ENCODE peak calls at places on chromosomes 3 and 15, in nine cellular contexts. One of them, this sample, is unnamed.

GRCh38 chr3:126895178-126896066 is 87.5 kb upstream of the PLXNA1 start:
- DNase-seq in pulmonary artery endothelial cell: no peak
- DNase-seq in NCI-H2081: no peak
- DNase-seq in A549: peak; percentile 39
- DNase-seq in SHP77: peak; percentile 10
- DNase-seq in GM18507: no peak
- DNase-seq in Daoy: no peak
- DNase-seq in HS-5: no peak
- DNase-seq in NCI-H2171 treated with DMSO at 0.1 percent for 48 hours: no peak
- DNase-seq in this sample: no peak

GRCh38 chr15:55791576-55792400 is 48.8 kb upstream of the PRTG start:
- DNase-seq in HS-5: peak; percentile 88
- DNase-seq in NCI-H2171 treated with DMSO at 0.1 percent for 48 hours: no peak
- DNase-seq in NCI-H2081: peak; percentile 21
- DNase-seq in SHP77: peak; percentile 77
- DNase-seq in Daoy: peak; percentile 75
- DNase-seq in GM18507: no peak
- DNase-seq in A549: peak; percentile 27
- DNase-seq in pulmonary artery endothelial cell: no peak
- DNase-seq in this sample: no peak

GRCh38 chr15:58839485-58839884 is 68.4 kb downstream of the MINDY2 start:
- DNase-seq in SHP77: no peak
- DNase-seq in NCI-H2171 treated with DMSO at 0.1 percent for 48 hours: no peak
- DNase-seq in NCI-H2081: no peak
- DNase-seq in GM18507: no peak
- DNase-seq in HS-5: no peak
- DNase-seq in Daoy: no peak
- DNase-seq in pulmonary artery endothelial cell: no peak
- DNase-seq in A549: peak; percentile 33
- DNase-seq in this sample: no peak

GRCh38 chr15:98375513-98376360 is 272.6 kb upstream of the IGF1R start:
- DNase-seq in NCI-H2171 treated with DMSO at 0.1 percent for 48 hours: no peak
- DNase-seq in HS-5: no peak
- DNase-seq in pulmonary artery endothelial cell: no peak
- DNase-seq in NCI-H2081: no peak
- DNase-seq in A549: no peak
- DNase-seq in SHP77: no peak
- DNase-seq in GM18507: no peak
- DNase-seq in Daoy: no peak
- DNase-seq in this sample: peak; percentile 34

GRCh38 chr3:73614385-73614784 is 10.4 kb downstream of the PDZRN3 start:
- DNase-seq in Daoy: no peak
- DNase-seq in NCI-H2171 treated with DMSO at 0.1 percent for 48 hours: no peak
- DNase-seq in HS-5: peak; percentile 31
- DNase-seq in pulmonary artery endothelial cell: no peak
- DNase-seq in GM18507: no peak
- DNase-seq in A549: no peak
- DNase-seq in NCI-H2081: no peak
- DNase-seq in SHP77: peak; percentile 17
- DNase-seq in this sample: no peak

GRCh38 chr3:25548836-25549235 is 115.9 kb downstream of the TOP2B start:
- DNase-seq in A549: no peak
- DNase-seq in NCI-H2081: no peak
- DNase-seq in SHP77: no peak
- DNase-seq in HS-5: no peak
- DNase-seq in pulmonary artery endothelial cell: peak; percentile 30
- DNase-seq in GM18507: no peak
- DNase-seq in NCI-H2171 treated with DMSO at 0.1 percent for 48 hours: no peak
- DNase-seq in Daoy: no peak
- DNase-seq in this sample: no peak

GRCh38 chr3:123559040-123559861 is 25.6 kb downstream of the HACD2 start:
- DNase-seq in GM18507: no peak
- DNase-seq in pulmonary artery endothelial cell: peak; percentile 7
- DNase-seq in SHP77: peak; percentile 43
- DNase-seq in NCI-H2081: peak; percentile 69
- DNase-seq in Daoy: peak; percentile 23
- DNase-seq in A549: peak; percentile 53
- DNase-seq in NCI-H2171 treated with DMSO at 0.1 percent for 48 hours: peak; percentile 70
- DNase-seq in HS-5: no peak
- DNase-seq in this sample: no peak

GRCh38 chr3:102512734-102513518 is 78.1 kb downstream of the ZPLD1 start:
- DNase-seq in A549: no peak
- DNase-seq in NCI-H2081: no peak
- DNase-seq in pulmonary artery endothelial cell: no peak
- DNase-seq in SHP77: no peak
- DNase-seq in NCI-H2171 treated with DMSO at 0.1 percent for 48 hours: no peak
- DNase-seq in Daoy: peak; percentile 11
- DNase-seq in GM18507: no peak
- DNase-seq in HS-5: no peak
- DNase-seq in this sample: no peak

GRCh38 chr3:40104441-40104840 is 205.1 kb upstream of the EIF1B start:
- DNase-seq in NCI-H2171 treated with DMSO at 0.1 percent for 48 hours: no peak
- DNase-seq in SHP77: no peak
- DNase-seq in GM18507: no peak
- DNase-seq in NCI-H2081: no peak
- DNase-seq in pulmonary artery endothelial cell: no peak
- DNase-seq in HS-5: no peak
- DNase-seq in Daoy: no peak
- DNase-seq in A549: no peak
- DNase-seq in this sample: no peak

GRCh38 chr3:159766563-159767185 is 222.0 kb upstream of the IL12A start:
- DNase-seq in NCI-H2171 treated with DMSO at 0.1 percent for 48 hours: peak; percentile 44
- DNase-seq in A549: peak; percentile 69
- DNase-seq in HS-5: no peak
- DNase-seq in SHP77: peak; percentile 45
- DNase-seq in pulmonary artery endothelial cell: no peak
- DNase-seq in GM18507: no peak
- DNase-seq in Daoy: peak; percentile 72
- DNase-seq in NCI-H2081: no peak
- DNase-seq in this sample: no peak

GRCh38 chr3:155704041-155704440 is 40.8 kb downstream of the PLCH1 start:
- DNase-seq in A549: no peak
- DNase-seq in GM18507: no peak
- DNase-seq in NCI-H2081: no peak
- DNase-seq in pulmonary artery endothelial cell: no peak
- DNase-seq in NCI-H2171 treated with DMSO at 0.1 percent for 48 hours: no peak
- DNase-seq in SHP77: no peak
- DNase-seq in HS-5: no peak
- DNase-seq in Daoy: no peak
- DNase-seq in this sample: no peak

GRCh38 chr3:158731938-158732855 is at the start of gene RARRES1:
- DNase-seq in NCI-H2171 treated with DMSO at 0.1 percent for 48 hours: peak; percentile 56
- DNase-seq in NCI-H2081: no peak
- DNase-seq in HS-5: no peak
- DNase-seq in pulmonary artery endothelial cell: no peak
- DNase-seq in GM18507: peak; percentile 52
- DNase-seq in Daoy: no peak
- DNase-seq in A549: peak; percentile 70
- DNase-seq in SHP77: no peak
- DNase-seq in this sample: no peak

GRCh38 chr15:56886878-56887781 is 31.3 kb upstream of the TCF12 start:
- DNase-seq in NCI-H2171 treated with DMSO at 0.1 percent for 48 hours: peak; percentile 89
- DNase-seq in Daoy: peak; percentile 96
- DNase-seq in HS-5: peak; percentile 71
- DNase-seq in SHP77: peak; percentile 96
- DNase-seq in GM18507: peak; percentile 80
- DNase-seq in pulmonary artery endothelial cell: peak; percentile 82
- DNase-seq in NCI-H2081: peak; percentile 92
- DNase-seq in A549: peak; percentile 98
- DNase-seq in this sample: peak; percentile 97

GRCh38 chr3:38007754-38008090 is 17.1 kb downstream of the VILL start:
- DNase-seq in NCI-H2171 treated with DMSO at 0.1 percent for 48 hours: no peak
- DNase-seq in NCI-H2081: no peak
- DNase-seq in A549: no peak
- DNase-seq in SHP77: no peak
- DNase-seq in HS-5: no peak
- DNase-seq in Daoy: no peak
- DNase-seq in pulmonary artery endothelial cell: no peak
- DNase-seq in GM18507: no peak
- DNase-seq in this sample: no peak

GRCh38 chr3:43779850-43780249 is 89.1 kb downstream of the ABHD5 start:
- DNase-seq in NCI-H2081: no peak
- DNase-seq in GM18507: no peak
- DNase-seq in SHP77: no peak
- DNase-seq in HS-5: no peak
- DNase-seq in pulmonary artery endothelial cell: no peak
- DNase-seq in NCI-H2171 treated with DMSO at 0.1 percent for 48 hours: no peak
- DNase-seq in A549: no peak
- DNase-seq in Daoy: no peak
- DNase-seq in this sample: peak; percentile 38

GRCh38 chr3:36729204-36730056 is 34.9 kb downstream of the DCLK3 start:
- DNase-seq in Daoy: peak; percentile 20
- DNase-seq in HS-5: peak; percentile 19
- DNase-seq in SHP77: no peak
- DNase-seq in A549: peak; percentile 61
- DNase-seq in pulmonary artery endothelial cell: peak; percentile 8
- DNase-seq in NCI-H2081: peak; percentile 9
- DNase-seq in GM18507: peak; percentile 18
- DNase-seq in NCI-H2171 treated with DMSO at 0.1 percent for 48 hours: peak; percentile 62
- DNase-seq in this sample: no peak

GRCh38 chr3:153977148-153977547 is 144.0 kb upstream of the ARHGEF26 start:
- DNase-seq in HS-5: no peak
- DNase-seq in NCI-H2081: no peak
- DNase-seq in A549: no peak
- DNase-seq in GM18507: no peak
- DNase-seq in SHP77: no peak
- DNase-seq in Daoy: no peak
- DNase-seq in NCI-H2171 treated with DMSO at 0.1 percent for 48 hours: no peak
- DNase-seq in pulmonary artery endothelial cell: no peak
- DNase-seq in this sample: no peak

GRCh38 chr3:173857154-173857553 is 459.6 kb downstream of the NLGN1 start:
- DNase-seq in SHP77: no peak
- DNase-seq in Daoy: no peak
- DNase-seq in pulmonary artery endothelial cell: no peak
- DNase-seq in GM18507: no peak
- DNase-seq in NCI-H2171 treated with DMSO at 0.1 percent for 48 hours: no peak
- DNase-seq in HS-5: no peak
- DNase-seq in A549: no peak
- DNase-seq in NCI-H2081: no peak
- DNase-seq in this sample: no peak

GRCh38 chr3:186021673-186022362 is 84.0 kb upstream of the TRA2B start:
- DNase-seq in Daoy: peak; percentile 92
- DNase-seq in A549: peak; percentile 8
- DNase-seq in NCI-H2081: no peak
- DNase-seq in pulmonary artery endothelial cell: no peak
- DNase-seq in NCI-H2171 treated with DMSO at 0.1 percent for 48 hours: no peak
- DNase-seq in SHP77: no peak
- DNase-seq in GM18507: no peak
- DNase-seq in HS-5: peak; percentile 90
- DNase-seq in this sample: no peak

GRCh38 chr3:42708611-42709151 is 6.1 kb upstream of the HHATL start:
- DNase-seq in NCI-H2171 treated with DMSO at 0.1 percent for 48 hours: no peak
- DNase-seq in HS-5: no peak
- DNase-seq in Daoy: no peak
- DNase-seq in A549: no peak
- DNase-seq in NCI-H2081: no peak
- DNase-seq in GM18507: no peak
- DNase-seq in SHP77: no peak
- DNase-seq in pulmonary artery endothelial cell: no peak
- DNase-seq in this sample: peak; percentile 77

GRCh38 chr3:28328188-28329151 is 20.1 kb upstream of the ZCWPW2 start:
- DNase-seq in NCI-H2171 treated with DMSO at 0.1 percent for 48 hours: peak; percentile 23
- DNase-seq in A549: peak; percentile 16
- DNase-seq in GM18507: no peak
- DNase-seq in pulmonary artery endothelial cell: no peak
- DNase-seq in HS-5: no peak
- DNase-seq in NCI-H2081: peak; percentile 17
- DNase-seq in SHP77: no peak
- DNase-seq in Daoy: no peak
- DNase-seq in this sample: no peak

GRCh38 chr15:98865397-98866339 is 141.9 kb downstream of the PGPEP1L start:
- DNase-seq in SHP77: peak; percentile 90
- DNase-seq in NCI-H2171 treated with DMSO at 0.1 percent for 48 hours: no peak
- DNase-seq in pulmonary artery endothelial cell: no peak
- DNase-seq in HS-5: no peak
- DNase-seq in A549: peak; percentile 94
- DNase-seq in GM18507: peak; percentile 48
- DNase-seq in NCI-H2081: peak; percentile 87
- DNase-seq in Daoy: peak; percentile 96
- DNase-seq in this sample: no peak

GRCh38 chr3:74267583-74268184 is 346.8 kb downstream of the CNTN3 start:
- DNase-seq in pulmonary artery endothelial cell: no peak
- DNase-seq in NCI-H2081: peak; percentile 13
- DNase-seq in Daoy: peak; percentile 15
- DNase-seq in GM18507: no peak
- DNase-seq in NCI-H2171 treated with DMSO at 0.1 percent for 48 hours: peak; percentile 21
- DNase-seq in A549: peak; percentile 51
- DNase-seq in SHP77: peak; percentile 68
- DNase-seq in HS-5: no peak
- DNase-seq in this sample: no peak

GRCh38 chr3:138567403-138567802 is 26.7 kb downstream of the CEP70 start:
- DNase-seq in pulmonary artery endothelial cell: no peak
- DNase-seq in A549: peak; percentile 5
- DNase-seq in GM18507: no peak
- DNase-seq in NCI-H2081: no peak
- DNase-seq in Daoy: no peak
- DNase-seq in SHP77: no peak
- DNase-seq in NCI-H2171 treated with DMSO at 0.1 percent for 48 hours: peak; percentile 12
- DNase-seq in HS-5: no peak
- DNase-seq in this sample: no peak

GRCh38 chr3:128054363-128054762 is 2.1 kb downstream of the SEC61A1 start:
- DNase-seq in pulmonary artery endothelial cell: no peak
- DNase-seq in NCI-H2171 treated with DMSO at 0.1 percent for 48 hours: no peak
- DNase-seq in A549: no peak
- DNase-seq in GM18507: no peak
- DNase-seq in Daoy: peak; percentile 28
- DNase-seq in HS-5: no peak
- DNase-seq in SHP77: no peak
- DNase-seq in NCI-H2081: no peak
- DNase-seq in this sample: peak; percentile 46

GRCh38 chr15:89175617-89176191 is 45.7 kb downstream of the RLBP1 start:
- DNase-seq in SHP77: no peak
- DNase-seq in A549: no peak
- DNase-seq in NCI-H2081: no peak
- DNase-seq in NCI-H2171 treated with DMSO at 0.1 percent for 48 hours: no peak
- DNase-seq in GM18507: no peak
- DNase-seq in Daoy: no peak
- DNase-seq in HS-5: no peak
- DNase-seq in pulmonary artery endothelial cell: no peak
- DNase-seq in this sample: no peak

GRCh38 chr15:42154576-42155355 is 1.7 kb downstream of the PLA2G4F start:
- DNase-seq in SHP77: no peak
- DNase-seq in NCI-H2081: no peak
- DNase-seq in Daoy: no peak
- DNase-seq in pulmonary artery endothelial cell: no peak
- DNase-seq in GM18507: no peak
- DNase-seq in HS-5: no peak
- DNase-seq in A549: no peak
- DNase-seq in NCI-H2171 treated with DMSO at 0.1 percent for 48 hours: peak; percentile 25
- DNase-seq in this sample: no peak

GRCh38 chr3:105367063-105367405 is 325 bp downstream of the ALCAM start:
- DNase-seq in HS-5: no peak
- DNase-seq in pulmonary artery endothelial cell: no peak
- DNase-seq in A549: no peak
- DNase-seq in SHP77: peak; percentile 23
- DNase-seq in NCI-H2171 treated with DMSO at 0.1 percent for 48 hours: no peak
- DNase-seq in NCI-H2081: peak; percentile 65
- DNase-seq in Daoy: peak; percentile 37
- DNase-seq in GM18507: no peak
- DNase-seq in this sample: no peak

GRCh38 chr15:68642491-68642845 is 63.7 kb downstream of the CORO2B start:
- DNase-seq in pulmonary artery endothelial cell: no peak
- DNase-seq in SHP77: no peak
- DNase-seq in A549: no peak
- DNase-seq in Daoy: no peak
- DNase-seq in NCI-H2081: no peak
- DNase-seq in NCI-H2171 treated with DMSO at 0.1 percent for 48 hours: no peak
- DNase-seq in GM18507: no peak
- DNase-seq in HS-5: no peak
- DNase-seq in this sample: no peak

GRCh38 chr3:105800320-105800719 is 68.5 kb downstream of the CBLB start:
- DNase-seq in pulmonary artery endothelial cell: no peak
- DNase-seq in NCI-H2081: no peak
- DNase-seq in NCI-H2171 treated with DMSO at 0.1 percent for 48 hours: no peak
- DNase-seq in A549: peak; percentile 25
- DNase-seq in SHP77: no peak
- DNase-seq in GM18507: no peak
- DNase-seq in Daoy: no peak
- DNase-seq in HS-5: no peak
- DNase-seq in this sample: no peak

GRCh38 chr3:57918123-57918837 is 89.9 kb upstream of the FLNB start:
- DNase-seq in HS-5: peak; percentile 63
- DNase-seq in SHP77: no peak
- DNase-seq in A549: no peak
- DNase-seq in Daoy: no peak
- DNase-seq in GM18507: no peak
- DNase-seq in NCI-H2171 treated with DMSO at 0.1 percent for 48 hours: no peak
- DNase-seq in NCI-H2081: no peak
- DNase-seq in pulmonary artery endothelial cell: no peak
- DNase-seq in this sample: no peak